ENCODE peak calls at places on chromosome 14, in eight cellular contexts. One of them, this sample, is unnamed.
A peak's percentile ranks its signal among the peaks of the same experiment; 100 is the strongest.

GRCh38 chr14:96938946-96939345 is 141.8 kb downstream of the VRK1 start:
- DNase-seq in BE2C: no peak
- DNase-seq in nephron progenitor cell: peak; percentile 12
- DNase-seq in tibial artery: no peak
- DNase-seq in HT1080: no peak
- DNase-seq in T-helper 9 cell: no peak
- DNase-seq in AG09309: no peak
- DNase-seq in COLO829: no peak
- DNase-seq in this sample: no peak

GRCh38 chr14:77009014-77009413 is 19.5 kb downstream of the IRF2BPL start:
- DNase-seq in HT1080: no peak
- DNase-seq in BE2C: no peak
- DNase-seq in nephron progenitor cell: no peak
- DNase-seq in AG09309: no peak
- DNase-seq in T-helper 9 cell: no peak
- DNase-seq in tibial artery: no peak
- DNase-seq in COLO829: no peak
- DNase-seq in this sample: no peak

GRCh38 chr14:38404100-38404541 is 148.2 kb upstream of the CLEC14A start:
- DNase-seq in AG09309: peak; percentile 92
- DNase-seq in HT1080: peak; percentile 13
- DNase-seq in tibial artery: no peak
- DNase-seq in COLO829: no peak
- DNase-seq in nephron progenitor cell: no peak
- DNase-seq in BE2C: no peak
- DNase-seq in T-helper 9 cell: no peak
- DNase-seq in this sample: no peak

GRCh38 chr14:78157855-78158436 is 12.2 kb upstream of the NRXN3 start:
- DNase-seq in HT1080: no peak
- DNase-seq in tibial artery: no peak
- DNase-seq in T-helper 9 cell: no peak
- DNase-seq in nephron progenitor cell: peak; percentile 84
- DNase-seq in COLO829: no peak
- DNase-seq in AG09309: no peak
- DNase-seq in BE2C: no peak
- DNase-seq in this sample: no peak

GRCh38 chr14:50007123-50007903 is 109.1 kb downstream of the VCPKMT start:
- DNase-seq in nephron progenitor cell: no peak
- DNase-seq in HT1080: no peak
- DNase-seq in BE2C: no peak
- DNase-seq in COLO829: no peak
- DNase-seq in AG09309: no peak
- DNase-seq in tibial artery: no peak
- DNase-seq in T-helper 9 cell: no peak
- DNase-seq in this sample: no peak

GRCh38 chr14:99035712-99036593 is 236.0 kb downstream of the BCL11B start:
- DNase-seq in HT1080: peak; percentile 78
- DNase-seq in T-helper 9 cell: no peak
- DNase-seq in COLO829: peak; percentile 23
- DNase-seq in BE2C: no peak
- DNase-seq in AG09309: peak; percentile 88
- DNase-seq in nephron progenitor cell: peak; percentile 65
- DNase-seq in tibial artery: peak; percentile 95
- DNase-seq in this sample: peak; percentile 36

GRCh38 chr14:94682736-94683135 is 70.5 kb downstream of the SERPINA3 start:
- DNase-seq in nephron progenitor cell: no peak
- DNase-seq in AG09309: no peak
- DNase-seq in HT1080: no peak
- DNase-seq in T-helper 9 cell: no peak
- DNase-seq in BE2C: no peak
- DNase-seq in COLO829: no peak
- DNase-seq in tibial artery: no peak
- DNase-seq in this sample: no peak

GRCh38 chr14:90568405-90568804 is 171.6 kb downstream of the CALM1 start:
- DNase-seq in T-helper 9 cell: no peak
- DNase-seq in AG09309: no peak
- DNase-seq in HT1080: no peak
- DNase-seq in BE2C: no peak
- DNase-seq in COLO829: no peak
- DNase-seq in nephron progenitor cell: no peak
- DNase-seq in tibial artery: no peak
- DNase-seq in this sample: peak; percentile 68

GRCh38 chr14:58574623-58575022 is 63.1 kb upstream of the DACT1 start:
- DNase-seq in nephron progenitor cell: no peak
- DNase-seq in T-helper 9 cell: no peak
- DNase-seq in tibial artery: no peak
- DNase-seq in HT1080: no peak
- DNase-seq in BE2C: no peak
- DNase-seq in COLO829: no peak
- DNase-seq in AG09309: no peak
- DNase-seq in this sample: no peak

GRCh38 chr14:37436519-37436918 is 158.5 kb downstream of the FOXA1 start:
- DNase-seq in nephron progenitor cell: no peak
- DNase-seq in HT1080: no peak
- DNase-seq in tibial artery: no peak
- DNase-seq in AG09309: no peak
- DNase-seq in COLO829: no peak
- DNase-seq in BE2C: no peak
- DNase-seq in T-helper 9 cell: no peak
- DNase-seq in this sample: no peak

GRCh38 chr14:95472819-95473251 is 43.6 kb downstream of the SYNE3 start:
- DNase-seq in tibial artery: no peak
- DNase-seq in T-helper 9 cell: no peak
- DNase-seq in AG09309: no peak
- DNase-seq in BE2C: peak; percentile 38
- DNase-seq in HT1080: no peak
- DNase-seq in COLO829: no peak
- DNase-seq in nephron progenitor cell: no peak
- DNase-seq in this sample: no peak

GRCh38 chr14:68394113-68394718 is 398.7 kb downstream of the ZFP36L1 start:
- DNase-seq in T-helper 9 cell: no peak
- DNase-seq in AG09309: no peak
- DNase-seq in tibial artery: peak; percentile 29
- DNase-seq in HT1080: no peak
- DNase-seq in nephron progenitor cell: no peak
- DNase-seq in BE2C: no peak
- DNase-seq in COLO829: no peak
- DNase-seq in this sample: no peak

GRCh38 chr14:52000019-52000582 is 10.8 kb downstream of the RTRAF start:
- DNase-seq in BE2C: no peak
- DNase-seq in HT1080: no peak
- DNase-seq in nephron progenitor cell: no peak
- DNase-seq in COLO829: no peak
- DNase-seq in tibial artery: no peak
- DNase-seq in AG09309: no peak
- DNase-seq in T-helper 9 cell: no peak
- DNase-seq in this sample: no peak

GRCh38 chr14:63535918-63536317 is 7.3 kb downstream of the PPP2R5E start:
- DNase-seq in nephron progenitor cell: no peak
- DNase-seq in BE2C: no peak
- DNase-seq in tibial artery: no peak
- DNase-seq in T-helper 9 cell: no peak
- DNase-seq in AG09309: no peak
- DNase-seq in COLO829: no peak
- DNase-seq in HT1080: no peak
- DNase-seq in this sample: no peak

GRCh38 chr14:94009767-94010166 is 12.7 kb downstream of the CCDC197 start:
- DNase-seq in BE2C: no peak
- DNase-seq in AG09309: no peak
- DNase-seq in T-helper 9 cell: no peak
- DNase-seq in nephron progenitor cell: no peak
- DNase-seq in HT1080: peak; percentile 67
- DNase-seq in COLO829: peak; percentile 44
- DNase-seq in tibial artery: no peak
- DNase-seq in this sample: no peak

GRCh38 chr14:64682173-64682710 is 22.0 kb upstream of the PLEKHG3 start:
- DNase-seq in COLO829: peak; percentile 77
- DNase-seq in BE2C: no peak
- DNase-seq in tibial artery: peak; percentile 83
- DNase-seq in T-helper 9 cell: no peak
- DNase-seq in HT1080: no peak
- DNase-seq in nephron progenitor cell: no peak
- DNase-seq in AG09309: peak; percentile 48
- DNase-seq in this sample: peak; percentile 45

GRCh38 chr14:57575482-57575881 is 81.8 kb upstream of the CCDC198 start:
- DNase-seq in nephron progenitor cell: no peak
- DNase-seq in COLO829: no peak
- DNase-seq in BE2C: no peak
- DNase-seq in T-helper 9 cell: no peak
- DNase-seq in AG09309: no peak
- DNase-seq in HT1080: no peak
- DNase-seq in tibial artery: no peak
- DNase-seq in this sample: no peak

GRCh38 chr14:54182419-54183040 is 214.3 kb upstream of the CDKN3 start:
- DNase-seq in BE2C: no peak
- DNase-seq in HT1080: peak; percentile 88
- DNase-seq in AG09309: peak; percentile 59
- DNase-seq in COLO829: peak; percentile 82
- DNase-seq in nephron progenitor cell: no peak
- DNase-seq in T-helper 9 cell: no peak
- DNase-seq in tibial artery: no peak
- DNase-seq in this sample: no peak

GRCh38 chr14:103543721-103544626 is 15.0 kb downstream of the TRMT61A start:
- DNase-seq in COLO829: no peak
- DNase-seq in nephron progenitor cell: no peak
- DNase-seq in BE2C: peak; percentile 51
- DNase-seq in T-helper 9 cell: no peak
- DNase-seq in tibial artery: peak; percentile 27
- DNase-seq in HT1080: no peak
- DNase-seq in AG09309: no peak
- DNase-seq in this sample: peak; percentile 89

GRCh38 chr14:80644826-80645225 is 296.7 kb downstream of the CEP128 start:
- DNase-seq in BE2C: no peak
- DNase-seq in T-helper 9 cell: no peak
- DNase-seq in nephron progenitor cell: no peak
- DNase-seq in tibial artery: no peak
- DNase-seq in HT1080: no peak
- DNase-seq in AG09309: no peak
- DNase-seq in COLO829: no peak
- DNase-seq in this sample: no peak

GRCh38 chr14:53929871-53930685 is 26.5 kb downstream of the BMP4 start:
- DNase-seq in COLO829: no peak
- DNase-seq in nephron progenitor cell: peak; percentile 35
- DNase-seq in T-helper 9 cell: peak; percentile 10
- DNase-seq in tibial artery: no peak
- DNase-seq in HT1080: no peak
- DNase-seq in AG09309: no peak
- DNase-seq in BE2C: peak; percentile 36
- DNase-seq in this sample: peak; percentile 24

GRCh38 chr14:29037428-29037827 is 270.8 kb downstream of the FOXG1 start:
- DNase-seq in HT1080: peak; percentile 31
- DNase-seq in COLO829: no peak
- DNase-seq in tibial artery: no peak
- DNase-seq in BE2C: no peak
- DNase-seq in T-helper 9 cell: no peak
- DNase-seq in nephron progenitor cell: no peak
- DNase-seq in AG09309: no peak
- DNase-seq in this sample: no peak

GRCh38 chr14:93893550-93894329 is 33.4 kb upstream of the FAM181A start:
- DNase-seq in nephron progenitor cell: no peak
- DNase-seq in T-helper 9 cell: no peak
- DNase-seq in tibial artery: no peak
- DNase-seq in HT1080: no peak
- DNase-seq in BE2C: peak; percentile 82
- DNase-seq in AG09309: no peak
- DNase-seq in COLO829: no peak
- DNase-seq in this sample: no peak

GRCh38 chr14:54138354-54139038 is 181.9 kb upstream of the BMP4 start:
- DNase-seq in nephron progenitor cell: no peak
- DNase-seq in BE2C: no peak
- DNase-seq in tibial artery: no peak
- DNase-seq in HT1080: no peak
- DNase-seq in T-helper 9 cell: no peak
- DNase-seq in COLO829: no peak
- DNase-seq in AG09309: no peak
- DNase-seq in this sample: no peak

GRCh38 chr14:45199246-45199645 is 53.8 kb downstream of the MIS18BP1 start:
- DNase-seq in nephron progenitor cell: no peak
- DNase-seq in COLO829: no peak
- DNase-seq in T-helper 9 cell: no peak
- DNase-seq in BE2C: no peak
- DNase-seq in HT1080: peak; percentile 9
- DNase-seq in tibial artery: no peak
- DNase-seq in AG09309: no peak
- DNase-seq in this sample: no peak

GRCh38 chr14:34933301-34933700 is 49.5 kb upstream of the SRP54 start:
- DNase-seq in nephron progenitor cell: no peak
- DNase-seq in T-helper 9 cell: no peak
- DNase-seq in AG09309: peak; percentile 1
- DNase-seq in BE2C: no peak
- DNase-seq in COLO829: no peak
- DNase-seq in HT1080: no peak
- DNase-seq in tibial artery: no peak
- DNase-seq in this sample: no peak

GRCh38 chr14:105389976-105390848 is 8.1 kb upstream of the TEX22 start:
- DNase-seq in BE2C: no peak
- DNase-seq in COLO829: no peak
- DNase-seq in HT1080: no peak
- DNase-seq in AG09309: no peak
- DNase-seq in T-helper 9 cell: no peak
- DNase-seq in tibial artery: peak; percentile 46
- DNase-seq in nephron progenitor cell: no peak
- DNase-seq in this sample: no peak

GRCh38 chr14:49303952-49304516 is 282.1 kb downstream of the RPS29 start:
- DNase-seq in tibial artery: no peak
- DNase-seq in COLO829: peak; percentile 27
- DNase-seq in T-helper 9 cell: no peak
- DNase-seq in nephron progenitor cell: peak; percentile 73
- DNase-seq in HT1080: peak; percentile 45
- DNase-seq in BE2C: no peak
- DNase-seq in AG09309: no peak
- DNase-seq in this sample: peak; percentile 21

GRCh38 chr14:63277784-63278183 is 41.0 kb downstream of the GPHB5 start:
- DNase-seq in BE2C: no peak
- DNase-seq in HT1080: no peak
- DNase-seq in tibial artery: no peak
- DNase-seq in nephron progenitor cell: no peak
- DNase-seq in AG09309: no peak
- DNase-seq in T-helper 9 cell: no peak
- DNase-seq in COLO829: no peak
- DNase-seq in this sample: no peak

GRCh38 chr14:28057286-28058011 is 709.1 kb upstream of the FOXG1 start:
- DNase-seq in HT1080: peak; percentile 29
- DNase-seq in AG09309: no peak
- DNase-seq in tibial artery: no peak
- DNase-seq in COLO829: no peak
- DNase-seq in nephron progenitor cell: no peak
- DNase-seq in T-helper 9 cell: no peak
- DNase-seq in BE2C: no peak
- DNase-seq in this sample: no peak

GRCh38 chr14:69652942-69653680 is 41.7 kb downstream of the SUSD6 start:
- DNase-seq in T-helper 9 cell: no peak
- DNase-seq in HT1080: peak; percentile 18
- DNase-seq in COLO829: no peak
- DNase-seq in tibial artery: peak; percentile 30
- DNase-seq in nephron progenitor cell: no peak
- DNase-seq in AG09309: no peak
- DNase-seq in BE2C: no peak
- DNase-seq in this sample: no peak

GRCh38 chr14:52328286-52328685 is 14.2 kb downstream of the PTGER2 start:
- DNase-seq in tibial artery: no peak
- DNase-seq in BE2C: no peak
- DNase-seq in COLO829: no peak
- DNase-seq in T-helper 9 cell: no peak
- DNase-seq in HT1080: peak; percentile 66
- DNase-seq in AG09309: no peak
- DNase-seq in nephron progenitor cell: no peak
- DNase-seq in this sample: no peak

GRCh38 chr14:52067873-52068740 is 752 bp downstream of the NID2 start:
- DNase-seq in COLO829: no peak
- DNase-seq in BE2C: peak; percentile 42
- DNase-seq in tibial artery: no peak
- DNase-seq in T-helper 9 cell: no peak
- DNase-seq in HT1080: no peak
- DNase-seq in AG09309: no peak
- DNase-seq in nephron progenitor cell: peak; percentile 61
- DNase-seq in this sample: no peak

GRCh38 chr14:35353409-35354172 is 51.0 kb downstream of the NFKBIA start:
- DNase-seq in T-helper 9 cell: no peak
- DNase-seq in nephron progenitor cell: no peak
- DNase-seq in AG09309: no peak
- DNase-seq in tibial artery: no peak
- DNase-seq in COLO829: no peak
- DNase-seq in HT1080: no peak
- DNase-seq in BE2C: no peak
- DNase-seq in this sample: no peak

This sample was measured in cerebellum.